ENCODE peak calls at places on chromosome 20, in ten cellular contexts. N is stomach, W is mammary epithelial cell, J is fibroblast of lung, V is GM12878, P is adrenal gland, L is psoas muscle, S is upper lobe of left lung, B is heart right ventricle, R is astrocyte of the spinal cord. U is an unnamed sample.

GRCh38 chr20:64102647-64103354 is 4.6 kb downstream of the NPBWR2 start:
- DNase-seq in N (no peak), W (no peak), J (no peak), V (no peak), P (no peak), L (peak), S (no peak), B (no peak), R (no peak), U (no peak)

GRCh38 chr20:12965880-12966270 is 42.9 kb upstream of the SPTLC3 start:
- DNase-seq in N (no peak), W (no peak), J (no peak), V (no peak), P (no peak), L (no peak), S (no peak), B (no peak), R (no peak), U (no peak)

GRCh38 chr20:50312002-50312681 is 121.5 kb downstream of the CEBPB start:
- DNase-seq in N (no peak), W (no peak), J (no peak), V (no peak), P (no peak), L (no peak), S (no peak), B (no peak), R (no peak), U (no peak)

GRCh38 chr20:24164360-24164759 is 175.8 kb upstream of the GGTLC1 start:
- DNase-seq in N (no peak), W (peak), J (no peak), V (no peak), P (no peak), L (no peak), S (no peak), B (no peak), R (peak), U (no peak)

GRCh38 chr20:58967652-58968429 is 13.2 kb upstream of the NELFCD start:
- DNase-seq in N (no peak), W (no peak), J (no peak), V (no peak), P (no peak), L (no peak), S (no peak), B (no peak), R (no peak), U (no peak)

GRCh38 chr20:13008761-13009681 is at the start of gene SPTLC3:
- DNase-seq in N (peak), W (peak), J (peak), V (no peak), P (peak), L (peak), S (peak), B (peak), R (peak), U (peak)

GRCh38 chr20:62332989-62333819 is 30.4 kb downstream of the ADRM1 start:
- DNase-seq in N (no peak), W (no peak), J (no peak), V (no peak), P (no peak), L (peak), S (no peak), B (no peak), R (no peak), U (no peak)

GRCh38 chr20:25495189-25495824 is 87.8 kb downstream of the GINS1 start:
- DNase-seq in N (no peak), W (no peak), J (no peak), V (no peak), P (no peak), L (no peak), S (no peak), B (no peak), R (no peak), U (peak)

GRCh38 chr20:5714261-5715041 is 35.8 kb upstream of the SHLD1 start:
- DNase-seq in N (no peak), W (peak), J (no peak), V (no peak), P (no peak), L (no peak), S (no peak), B (peak), R (peak), U (no peak)

GRCh38 chr20:63052571-63053429 is 46.0 kb upstream of the BHLHE23 start:
- DNase-seq in N (no peak), W (no peak), J (no peak), V (no peak), P (no peak), L (no peak), S (no peak), B (no peak), R (no peak), U (no peak)

GRCh38 chr20:4813076-4813838 is 91.5 kb downstream of the PRND start:
- DNase-seq in N (no peak), W (no peak), J (no peak), V (peak), P (no peak), L (no peak), S (peak), B (peak), R (no peak), U (no peak)

GRCh38 chr20:51403465-51404220 is 138.9 kb downstream of the NFATC2 start:
- DNase-seq in N (no peak), W (no peak), J (no peak), V (no peak), P (no peak), L (no peak), S (no peak), B (no peak), R (no peak), U (no peak)
- TF ChIP-seq CTCF in N (no peak), W (no peak), J (no peak), V (no peak), P (no peak), L (no peak), S (no peak), B (no peak), R (no peak), U (no peak)

GRCh38 chr20:60345106-60345505 is 386.9 kb downstream of the CDH26 start:
- DNase-seq in N (no peak), W (no peak), J (no peak), V (no peak), P (no peak), L (no peak), S (no peak), B (no peak), R (no peak), U (no peak)
- TF ChIP-seq CTCF in N (no peak), W (no peak), J (no peak), V (no peak), P (no peak), L (no peak), S (no peak), B (no peak), R (no peak), U (no peak)

GRCh38 chr20:23163562-23163961 is 77.4 kb upstream of the CD93 start:
- DNase-seq in N (no peak), W (no peak), J (no peak), V (no peak), P (no peak), L (no peak), S (no peak), B (no peak), R (no peak), U (peak)
- TF ChIP-seq CTCF in N (no peak), W (no peak), J (no peak), V (no peak), P (no peak), L (no peak), S (no peak), B (no peak), R (no peak), U (no peak)

DNA sequence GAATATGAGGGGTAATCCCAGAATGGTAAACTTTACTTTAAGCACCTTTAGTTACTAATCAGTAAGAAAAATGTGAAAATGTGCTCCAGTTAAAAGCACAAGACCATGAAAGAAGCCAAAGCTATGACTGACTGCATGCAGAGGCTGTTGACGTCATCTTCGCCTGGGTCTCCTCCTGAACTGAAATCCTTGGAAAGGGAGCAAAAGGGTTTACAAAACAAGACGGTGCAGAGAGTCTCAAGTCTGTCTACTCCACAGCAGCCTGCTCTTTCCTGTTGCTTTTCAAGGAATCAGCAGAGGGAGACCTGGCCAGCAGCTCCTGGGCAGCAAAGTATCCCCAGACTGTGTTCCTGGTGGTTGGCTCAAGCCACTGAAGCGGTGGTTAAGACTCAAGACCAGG is 10.2 kb downstream of the FKBP1A start:
- DNase-seq in N (no peak), W (no peak), J (peak), V (no peak), P (no peak), L (no peak), S (no peak), B (no peak), R (no peak), U (no peak)
- TF ChIP-seq CTCF in N (no peak), W (no peak), J (no peak), V (no peak), P (no peak), L (no peak), S (no peak), B (no peak), R (no peak), U (no peak)

GRCh38 chr20:43681468-43681942 is 14.6 kb downstream of the MYBL2 start:
- DNase-seq in N (no peak), W (no peak), J (no peak), V (peak), P (no peak), L (no peak), S (no peak), B (no peak), R (no peak), U (no peak)
- TF ChIP-seq CTCF in N (no peak), W (no peak), J (no peak), V (peak), P (no peak), L (no peak), S (no peak), B (peak), R (no peak), U (no peak)

GRCh38 chr20:770691-771090 is 2.4 kb upstream of the SLC52A3 start:
- DNase-seq in N (no peak), W (no peak), J (no peak), V (no peak), P (no peak), L (no peak), S (no peak), B (no peak), R (no peak), U (no peak)

GRCh38 chr20:766906-767305 is 1.4 kb downstream of the SLC52A3 start:
- DNase-seq in N (no peak), W (no peak), J (no peak), V (no peak), P (no peak), L (no peak), S (no peak), B (no peak), R (no peak), U (no peak)

GRCh38 chr20:764255-764654 is 4.0 kb downstream of the SLC52A3 start:
- DNase-seq in N (no peak), W (no peak), J (no peak), V (no peak), P (no peak), L (no peak), S (no peak), B (no peak), R (no peak), U (no peak)

GRCh38 chr20:771741-772464 is 3.6 kb upstream of the SLC52A3 start:
- DNase-seq in N (no peak), W (no peak), J (no peak), V (no peak), P (no peak), L (no peak), S (no peak), B (no peak), R (no peak), U (no peak)

GRCh38 chr20:768426-768978 is at the start of gene SLC52A3:
- DNase-seq in N (peak), W (peak), J (no peak), V (no peak), P (no peak), L (no peak), S (peak), B (peak), R (no peak), U (no peak)
- TF ChIP-seq CTCF in N (peak), W (peak), J (no peak), V (peak), P (no peak), L (peak), S (peak), B (peak), R (no peak), U (no peak)

DNA sequence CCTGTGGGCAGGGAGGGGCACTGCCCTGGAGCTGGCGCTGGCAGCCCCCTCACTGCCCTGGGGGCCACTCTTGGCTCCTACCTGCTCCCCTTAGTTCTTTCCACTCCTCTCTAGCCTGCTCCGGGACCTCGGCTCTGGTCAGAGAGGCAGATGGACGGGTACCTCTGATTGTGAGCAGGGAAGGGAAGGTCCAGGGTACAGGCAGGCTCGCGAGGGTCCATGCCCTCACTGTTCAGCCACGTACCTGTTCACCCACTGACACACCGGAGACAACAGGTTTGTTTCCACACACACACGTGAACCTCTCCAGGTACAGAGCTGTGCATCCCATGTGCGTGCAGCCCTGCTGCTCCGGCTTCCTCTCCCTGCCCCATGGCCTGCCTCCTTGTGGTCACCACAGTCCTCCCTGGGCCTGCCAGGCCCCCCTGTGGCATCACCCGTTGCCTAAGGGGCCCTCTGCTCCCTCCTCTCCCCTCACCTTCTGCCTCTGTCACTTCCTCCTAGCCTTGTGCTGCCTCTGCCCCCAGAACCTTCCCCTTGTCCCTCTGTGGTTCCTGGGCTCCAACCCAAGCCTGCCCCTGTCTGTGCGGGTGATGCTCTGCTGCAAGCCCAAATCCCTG is 2.3 kb downstream of the EMILIN3 start:
- DNase-seq in N (no peak), W (no peak), J (no peak), V (no peak), P (no peak), L (no peak), S (no peak), B (no peak), R (no peak), U (no peak)
- TF ChIP-seq CTCF in N (no peak), W (no peak), J (no peak), V (no peak), P (no peak), L (no peak), S (no peak), B (no peak), R (peak), U (no peak)

GRCh38 chr20:57589728-57590484 is 29.0 kb downstream of the PCK1 start:
- DNase-seq in N (no peak), W (no peak), J (no peak), V (no peak), P (no peak), L (no peak), S (no peak), B (no peak), R (no peak), U (no peak)
- TF ChIP-seq CTCF in N (no peak), W (no peak), J (no peak), V (no peak), P (no peak), L (no peak), S (no peak), B (no peak), R (no peak), U (no peak)

DNA sequence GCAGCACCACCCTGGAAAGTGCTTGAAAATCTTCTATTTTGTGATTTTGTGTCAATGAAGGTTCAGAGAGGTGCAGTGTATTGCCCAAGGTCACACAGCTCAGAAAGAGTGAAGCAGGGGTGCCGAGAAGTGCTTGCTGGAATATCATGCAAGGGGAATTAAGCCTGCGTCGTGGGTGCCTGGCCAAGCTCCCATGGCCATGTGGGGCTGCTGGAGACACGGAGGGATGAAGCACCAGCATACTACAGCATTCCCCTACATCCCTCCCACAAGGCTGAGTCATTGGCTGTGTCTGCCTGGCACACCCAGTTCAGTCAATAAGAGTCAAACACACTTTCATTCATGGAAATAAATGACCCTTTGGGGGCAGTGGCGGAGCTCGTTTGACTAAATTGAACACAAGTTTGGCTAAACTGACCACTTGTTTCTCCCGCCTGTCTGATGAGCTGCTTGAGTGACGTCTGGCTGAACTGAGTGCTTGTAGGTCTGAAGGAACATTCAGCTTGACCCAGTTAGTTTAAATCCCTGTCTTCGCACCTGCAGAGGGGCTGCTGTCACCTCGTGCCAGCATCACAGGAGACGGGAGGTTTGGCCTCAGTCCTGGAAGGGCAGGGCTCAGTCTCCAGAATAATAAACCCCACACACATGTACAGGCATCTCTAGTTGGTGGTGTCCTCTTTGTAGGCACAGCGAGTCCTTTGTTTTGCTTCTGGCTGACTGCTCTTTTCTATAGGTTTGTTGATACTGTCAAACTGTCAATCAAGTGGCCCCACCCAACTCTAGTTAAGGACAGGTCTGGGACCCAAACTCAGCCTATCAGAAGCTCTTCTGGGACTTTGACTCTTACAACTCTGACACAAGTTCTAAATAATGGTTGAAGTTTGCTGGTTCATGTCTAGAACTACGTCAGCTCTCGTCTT is 8.4 kb upstream of the TGM2 start:
- DNase-seq in N (peak), W (peak), J (peak), V (no peak), P (peak), L (peak), S (peak), B (no peak), R (peak), U (no peak)
- TF ChIP-seq CTCF in N (no peak), W (peak), J (no peak), V (no peak), P (no peak), L (no peak), S (no peak), B (no peak), R (no peak), U (no peak)